ENCODE peak calls at places on chromosomes 2 and 18, in ten cellular contexts. One of them, this sample, is unnamed.

GRCh38 chr2:74688881-74689280 is 34.8 kb downstream of the SEMA4F start:
- DNase-seq in spleen: no peak
- DNase-seq in dorsolateral prefrontal cortex: no peak
- DNase-seq in K562: no peak
- DNase-seq in GM12865: no peak
- DNase-seq in right lobe of liver: no peak
- DNase-seq in heart right ventricle: no peak
- DNase-seq in tibial artery: no peak
- DNase-seq in AG04450: no peak
- DNase-seq in upper lobe of left lung: no peak
- DNase-seq in this sample: no peak

GRCh38 chr2:190718652-190719526 is 70.0 kb downstream of the NAB1 start:
- DNase-seq in upper lobe of left lung: no peak
- DNase-seq in dorsolateral prefrontal cortex: no peak
- DNase-seq in heart right ventricle: no peak
- DNase-seq in tibial artery: no peak
- DNase-seq in spleen: no peak
- DNase-seq in K562: no peak
- DNase-seq in GM12865: peak
- DNase-seq in AG04450: peak
- DNase-seq in right lobe of liver: peak
- DNase-seq in this sample: peak

GRCh38 chr2:102122909-102123308 is 19.6 kb upstream of the IL1R1 start:
- DNase-seq in upper lobe of left lung: no peak
- DNase-seq in GM12865: no peak
- DNase-seq in heart right ventricle: no peak
- DNase-seq in AG04450: no peak
- DNase-seq in K562: no peak
- DNase-seq in tibial artery: no peak
- DNase-seq in spleen: no peak
- DNase-seq in right lobe of liver: no peak
- DNase-seq in dorsolateral prefrontal cortex: no peak
- DNase-seq in this sample: no peak

GRCh38 chr2:149566652-149567051 is 20.9 kb downstream of the MMADHC start:
- DNase-seq in K562: no peak
- DNase-seq in spleen: no peak
- DNase-seq in tibial artery: no peak
- DNase-seq in dorsolateral prefrontal cortex: no peak
- DNase-seq in GM12865: no peak
- DNase-seq in heart right ventricle: no peak
- DNase-seq in AG04450: no peak
- DNase-seq in right lobe of liver: no peak
- DNase-seq in upper lobe of left lung: no peak
- DNase-seq in this sample: no peak

GRCh38 chr18:60445341-60445740 is 72.8 kb upstream of the MC4R start:
- DNase-seq in upper lobe of left lung: no peak
- DNase-seq in spleen: no peak
- DNase-seq in AG04450: no peak
- DNase-seq in K562: no peak
- DNase-seq in tibial artery: no peak
- DNase-seq in GM12865: no peak
- DNase-seq in dorsolateral prefrontal cortex: no peak
- DNase-seq in right lobe of liver: no peak
- DNase-seq in heart right ventricle: no peak
- DNase-seq in this sample: peak

GRCh38 chr2:238985036-238985729 is 137.3 kb downstream of the TWIST2 start:
- DNase-seq in heart right ventricle: no peak
- DNase-seq in dorsolateral prefrontal cortex: no peak
- DNase-seq in GM12865: no peak
- DNase-seq in spleen: no peak
- DNase-seq in AG04450: no peak
- DNase-seq in K562: no peak
- DNase-seq in right lobe of liver: no peak
- DNase-seq in upper lobe of left lung: peak
- DNase-seq in tibial artery: peak
- DNase-seq in this sample: no peak

GRCh38 chr2:64989982-64990614 is 899 bp downstream of the SLC1A4 start:
- DNase-seq in dorsolateral prefrontal cortex: no peak
- DNase-seq in AG04450: no peak
- DNase-seq in upper lobe of left lung: no peak
- DNase-seq in right lobe of liver: no peak
- DNase-seq in tibial artery: peak
- DNase-seq in K562: peak
- DNase-seq in heart right ventricle: no peak
- DNase-seq in GM12865: no peak
- DNase-seq in spleen: no peak
- DNase-seq in this sample: no peak

GRCh38 chr2:180012523-180012922 is 5.4 kb upstream of the CWC22 start:
- DNase-seq in spleen: no peak
- DNase-seq in AG04450: peak
- DNase-seq in dorsolateral prefrontal cortex: no peak
- DNase-seq in K562: no peak
- DNase-seq in GM12865: no peak
- DNase-seq in heart right ventricle: no peak
- DNase-seq in right lobe of liver: no peak
- DNase-seq in tibial artery: no peak
- DNase-seq in upper lobe of left lung: no peak
- DNase-seq in this sample: peak

GRCh38 chr2:41521191-41521590 is 526.6 kb upstream of the PKDCC start:
- DNase-seq in right lobe of liver: no peak
- DNase-seq in spleen: no peak
- DNase-seq in GM12865: no peak
- DNase-seq in upper lobe of left lung: no peak
- DNase-seq in heart right ventricle: no peak
- DNase-seq in AG04450: no peak
- DNase-seq in tibial artery: no peak
- DNase-seq in K562: no peak
- DNase-seq in dorsolateral prefrontal cortex: no peak
- DNase-seq in this sample: no peak

GRCh38 chr2:191566347-191566746 is 111.6 kb upstream of the NABP1 start:
- DNase-seq in AG04450: peak
- DNase-seq in heart right ventricle: no peak
- DNase-seq in right lobe of liver: peak
- DNase-seq in spleen: no peak
- DNase-seq in tibial artery: no peak
- DNase-seq in GM12865: peak
- DNase-seq in K562: peak
- DNase-seq in dorsolateral prefrontal cortex: no peak
- DNase-seq in upper lobe of left lung: no peak
- DNase-seq in this sample: peak

GRCh38 chr2:120736955-120737801 is 1.5 kb downstream of the GLI2 start:
- DNase-seq in right lobe of liver: no peak
- DNase-seq in dorsolateral prefrontal cortex: no peak
- DNase-seq in heart right ventricle: peak
- DNase-seq in AG04450: peak
- DNase-seq in GM12865: no peak
- DNase-seq in tibial artery: peak
- DNase-seq in upper lobe of left lung: peak
- DNase-seq in spleen: peak
- DNase-seq in K562: no peak
- DNase-seq in this sample: peak

GRCh38 chr2:109721117-109721504 is 73.0 kb upstream of the RGPD5 start:
- DNase-seq in upper lobe of left lung: no peak
- DNase-seq in spleen: no peak
- DNase-seq in tibial artery: peak
- DNase-seq in K562: no peak
- DNase-seq in AG04450: no peak
- DNase-seq in dorsolateral prefrontal cortex: no peak
- DNase-seq in GM12865: no peak
- DNase-seq in right lobe of liver: no peak
- DNase-seq in heart right ventricle: no peak
- DNase-seq in this sample: no peak

GRCh38 chr2:96161785-96162367 is 16.6 kb upstream of the DUSP2 start:
- DNase-seq in upper lobe of left lung: no peak
- DNase-seq in tibial artery: no peak
- DNase-seq in GM12865: no peak
- DNase-seq in dorsolateral prefrontal cortex: no peak
- DNase-seq in spleen: no peak
- DNase-seq in right lobe of liver: no peak
- DNase-seq in K562: no peak
- DNase-seq in AG04450: no peak
- DNase-seq in heart right ventricle: no peak
- DNase-seq in this sample: no peak

GRCh38 chr18:40926679-40927078 is 1028.4 kb upstream of the PIK3C3 start:
- DNase-seq in tibial artery: no peak
- DNase-seq in heart right ventricle: no peak
- DNase-seq in dorsolateral prefrontal cortex: no peak
- DNase-seq in AG04450: no peak
- DNase-seq in upper lobe of left lung: no peak
- DNase-seq in K562: no peak
- DNase-seq in GM12865: no peak
- DNase-seq in spleen: no peak
- DNase-seq in right lobe of liver: no peak
- DNase-seq in this sample: no peak

GRCh38 chr2:186440506-186440905 is 45.6 kb upstream of the ZC3H15 start:
- DNase-seq in heart right ventricle: no peak
- DNase-seq in dorsolateral prefrontal cortex: no peak
- DNase-seq in tibial artery: no peak
- DNase-seq in K562: no peak
- DNase-seq in upper lobe of left lung: no peak
- DNase-seq in right lobe of liver: no peak
- DNase-seq in AG04450: no peak
- DNase-seq in spleen: no peak
- DNase-seq in GM12865: no peak
- DNase-seq in this sample: peak

GRCh38 chr2:99488587-99488998 is 1.2 kb downstream of the REV1 start:
- DNase-seq in GM12865: peak
- DNase-seq in spleen: no peak
- DNase-seq in AG04450: no peak
- DNase-seq in dorsolateral prefrontal cortex: no peak
- DNase-seq in upper lobe of left lung: no peak
- DNase-seq in right lobe of liver: no peak
- DNase-seq in heart right ventricle: no peak
- DNase-seq in K562: no peak
- DNase-seq in tibial artery: no peak
- DNase-seq in this sample: peak

GRCh38 chr2:212537311-212538155 is 1.1 kb downstream of the ERBB4 start:
- DNase-seq in upper lobe of left lung: peak
- DNase-seq in spleen: peak
- DNase-seq in dorsolateral prefrontal cortex: peak
- DNase-seq in tibial artery: peak
- DNase-seq in heart right ventricle: peak
- DNase-seq in AG04450: no peak
- DNase-seq in GM12865: peak
- DNase-seq in right lobe of liver: peak
- DNase-seq in K562: no peak
- DNase-seq in this sample: peak
- TF ChIP-seq CTCF in upper lobe of left lung: no peak
- TF ChIP-seq CTCF in spleen: no peak
- TF ChIP-seq CTCF in dorsolateral prefrontal cortex: no peak
- TF ChIP-seq CTCF in tibial artery: no peak
- TF ChIP-seq CTCF in heart right ventricle: no peak
- TF ChIP-seq CTCF in AG04450: no peak
- TF ChIP-seq CTCF in GM12865: no peak
- TF ChIP-seq CTCF in right lobe of liver: no peak
- TF ChIP-seq CTCF in K562: no peak
- TF ChIP-seq CTCF in this sample: no peak

DNA sequence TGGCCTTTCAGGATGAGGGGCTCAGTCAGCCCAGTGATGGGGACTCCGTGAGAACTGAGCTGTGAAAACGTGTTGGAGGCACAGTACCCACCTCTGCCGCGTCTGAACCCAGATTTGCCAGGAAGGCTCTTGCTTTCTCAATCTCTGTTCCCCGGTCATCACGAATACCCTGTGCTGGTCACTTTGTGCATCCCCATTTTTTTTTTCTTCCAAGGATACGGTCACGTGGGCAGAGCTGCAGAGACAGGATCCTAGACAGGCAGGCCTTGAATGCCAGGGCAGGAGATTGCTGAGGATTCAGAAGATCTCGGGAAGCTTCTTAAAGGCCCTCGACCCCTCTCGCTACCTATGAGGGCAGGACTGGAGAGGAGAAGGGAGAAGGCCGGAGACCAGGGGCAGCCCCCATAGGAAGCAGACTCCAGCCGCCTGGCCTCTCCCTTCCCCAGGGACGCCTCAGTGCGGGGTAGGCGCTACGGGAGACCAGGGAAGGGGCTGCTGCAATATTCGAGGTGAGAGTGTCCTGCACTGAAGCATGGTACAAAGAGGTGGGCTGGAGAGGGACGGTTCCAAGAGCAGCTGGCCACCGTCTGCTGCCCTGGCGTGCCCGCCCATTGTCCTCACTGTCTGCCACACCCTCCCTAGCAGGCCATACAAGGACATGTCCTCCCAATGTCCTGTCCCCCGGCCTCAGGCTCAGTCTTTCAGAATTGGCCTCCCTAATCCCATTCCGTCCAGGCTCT is 29.0 kb upstream of the TAF1B start:
- DNase-seq in K562: no peak
- DNase-seq in tibial artery: peak
- DNase-seq in GM12865: no peak
- DNase-seq in AG04450: no peak
- DNase-seq in heart right ventricle: no peak
- DNase-seq in dorsolateral prefrontal cortex: no peak
- DNase-seq in spleen: no peak
- DNase-seq in right lobe of liver: no peak
- DNase-seq in upper lobe of left lung: peak
- DNase-seq in this sample: no peak
- H3K4me3 ChIP-seq in K562: no peak
- H3K4me3 ChIP-seq in tibial artery: peak
- H3K4me3 ChIP-seq in GM12865: no peak
- H3K4me3 ChIP-seq in AG04450: no peak
- H3K4me3 ChIP-seq in heart right ventricle: peak
- H3K4me3 ChIP-seq in dorsolateral prefrontal cortex: peak
- H3K4me3 ChIP-seq in spleen: peak
- H3K4me3 ChIP-seq in right lobe of liver: no peak
- H3K4me3 ChIP-seq in upper lobe of left lung: peak
- H3K4me3 ChIP-seq in this sample: no peak

GRCh38 chr2:88554189-88554588 is 73.1 kb downstream of the EIF2AK3 start:
- DNase-seq in GM12865: no peak
- DNase-seq in dorsolateral prefrontal cortex: no peak
- DNase-seq in heart right ventricle: no peak
- DNase-seq in upper lobe of left lung: no peak
- DNase-seq in K562: no peak
- DNase-seq in spleen: no peak
- DNase-seq in right lobe of liver: no peak
- DNase-seq in AG04450: no peak
- DNase-seq in tibial artery: no peak
- DNase-seq in this sample: no peak
- TF ChIP-seq CTCF in GM12865: peak
- TF ChIP-seq CTCF in dorsolateral prefrontal cortex: no peak
- TF ChIP-seq CTCF in heart right ventricle: no peak
- TF ChIP-seq CTCF in upper lobe of left lung: no peak
- TF ChIP-seq CTCF in K562: peak
- TF ChIP-seq CTCF in spleen: no peak
- TF ChIP-seq CTCF in right lobe of liver: peak
- TF ChIP-seq CTCF in AG04450: no peak
- TF ChIP-seq CTCF in tibial artery: no peak
- TF ChIP-seq CTCF in this sample: peak

DNA sequence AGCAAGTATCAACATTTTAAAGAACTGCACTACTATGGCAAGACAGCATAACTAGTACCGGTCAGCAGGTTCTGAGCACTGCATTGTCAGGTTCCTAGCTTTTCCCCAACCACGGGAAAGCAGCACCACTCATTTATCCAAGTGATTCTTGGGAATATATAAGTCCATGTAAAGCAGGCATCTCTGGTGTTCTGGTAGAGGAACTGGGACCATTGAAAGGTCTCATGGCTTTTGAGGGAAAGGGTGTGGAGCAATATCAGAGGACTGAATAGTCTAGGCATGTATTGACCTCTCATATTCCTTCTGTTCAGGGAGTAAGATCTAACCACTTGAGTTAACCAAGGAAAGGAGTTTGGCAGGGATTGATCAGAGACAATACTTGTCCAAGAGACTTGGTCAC is 6.1 kb upstream of the ICA1L start:
- DNase-seq in tibial artery: no peak
- DNase-seq in AG04450: no peak
- DNase-seq in spleen: no peak
- DNase-seq in dorsolateral prefrontal cortex: no peak
- DNase-seq in GM12865: no peak
- DNase-seq in right lobe of liver: no peak
- DNase-seq in K562: no peak
- DNase-seq in heart right ventricle: no peak
- DNase-seq in upper lobe of left lung: no peak
- DNase-seq in this sample: no peak
- H3K4me3 ChIP-seq in tibial artery: no peak
- H3K4me3 ChIP-seq in AG04450: no peak
- H3K4me3 ChIP-seq in spleen: no peak
- H3K4me3 ChIP-seq in dorsolateral prefrontal cortex: no peak
- H3K4me3 ChIP-seq in GM12865: no peak
- H3K4me3 ChIP-seq in right lobe of liver: no peak
- H3K4me3 ChIP-seq in K562: no peak
- H3K4me3 ChIP-seq in heart right ventricle: no peak
- H3K4me3 ChIP-seq in upper lobe of left lung: no peak
- H3K4me3 ChIP-seq in this sample: no peak